ENCODE peak calls at places on chromosomes 3 and 15, in five cellular contexts. One of them, this sample, is unnamed.

GRCh38 chr15:35481992-35482391 is 64.0 kb downstream of the DPH6 start:
- DNase-seq in uterus: no peak
- DNase-seq in transverse colon: no peak
- DNase-seq in glutamatergic neuron: no peak
- DNase-seq in WTC11: no peak
- DNase-seq in this sample: peak

GRCh38 chr3:29240248-29240647 is 40.6 kb upstream of the RBMS3 start:
- DNase-seq in uterus: no peak
- DNase-seq in transverse colon: no peak
- DNase-seq in glutamatergic neuron: no peak
- DNase-seq in WTC11: no peak
- DNase-seq in this sample: no peak

GRCh38 chr3:141071681-141072260 is 20.6 kb downstream of the SPSB4 start:
- DNase-seq in uterus: no peak
- DNase-seq in transverse colon: no peak
- DNase-seq in glutamatergic neuron: no peak
- DNase-seq in WTC11: no peak
- DNase-seq in this sample: no peak

GRCh38 chr15:96407482-96407881 is 77.0 kb downstream of the NR2F2 start:
- DNase-seq in uterus: no peak
- DNase-seq in transverse colon: no peak
- DNase-seq in glutamatergic neuron: no peak
- DNase-seq in WTC11: no peak
- DNase-seq in this sample: no peak

GRCh38 chr15:59268199-59268979 is 61.7 kb downstream of the LDHAL6B start:
- DNase-seq in uterus: no peak
- DNase-seq in transverse colon: no peak
- DNase-seq in glutamatergic neuron: no peak
- DNase-seq in WTC11: no peak
- DNase-seq in this sample: no peak

GRCh38 chr3:6449099-6449498 is 411.8 kb upstream of the GRM7 start:
- DNase-seq in uterus: no peak
- DNase-seq in transverse colon: no peak
- DNase-seq in glutamatergic neuron: no peak
- DNase-seq in WTC11: no peak
- DNase-seq in this sample: no peak

GRCh38 chr3:158761350-158761749 is 29.1 kb upstream of the RARRES1 start:
- DNase-seq in uterus: no peak
- DNase-seq in transverse colon: no peak
- DNase-seq in glutamatergic neuron: no peak
- DNase-seq in WTC11: no peak
- DNase-seq in this sample: no peak

GRCh38 chr15:65110676-65111292 is 4.2 kb downstream of the UBAP1L start:
- DNase-seq in uterus: no peak
- DNase-seq in transverse colon: no peak
- DNase-seq in glutamatergic neuron: no peak
- DNase-seq in WTC11: no peak
- DNase-seq in this sample: no peak

GRCh38 chr3:12392101-12392878 is 92.0 kb upstream of the TSEN2 start:
- DNase-seq in uterus: peak
- DNase-seq in transverse colon: no peak
- DNase-seq in glutamatergic neuron: no peak
- DNase-seq in WTC11: no peak
- DNase-seq in this sample: no peak

GRCh38 chr15:95105229-95105628 is 873.9 kb downstream of the MCTP2 start:
- DNase-seq in uterus: no peak
- DNase-seq in transverse colon: no peak
- DNase-seq in glutamatergic neuron: no peak
- DNase-seq in WTC11: no peak
- DNase-seq in this sample: no peak

GRCh38 chr15:60835000-60835399 is 356.1 kb upstream of the ICE2 start:
- DNase-seq in uterus: no peak
- DNase-seq in transverse colon: no peak
- DNase-seq in glutamatergic neuron: no peak
- DNase-seq in WTC11: no peak
- DNase-seq in this sample: no peak

GRCh38 chr15:98231696-98232440 is 271.4 kb downstream of the ARRDC4 start:
- DNase-seq in uterus: no peak
- DNase-seq in transverse colon: no peak
- DNase-seq in glutamatergic neuron: no peak
- DNase-seq in WTC11: no peak
- DNase-seq in this sample: no peak

GRCh38 chr3:177487635-177488186 is 290.4 kb upstream of the TBL1XR1 start:
- DNase-seq in uterus: no peak
- DNase-seq in transverse colon: no peak
- DNase-seq in glutamatergic neuron: no peak
- DNase-seq in WTC11: no peak
- DNase-seq in this sample: no peak

GRCh38 chr3:112561693-112562529 is at the start of the genes ATG3 and SLC35A5:
- DNase-seq in uterus: peak
- DNase-seq in transverse colon: peak
- DNase-seq in glutamatergic neuron: peak
- DNase-seq in WTC11: peak
- DNase-seq in this sample: peak
- TF ChIP-seq CTCF in uterus: no peak
- TF ChIP-seq CTCF in transverse colon: no peak
- TF ChIP-seq CTCF in glutamatergic neuron: no peak
- TF ChIP-seq CTCF in WTC11: no peak
- TF ChIP-seq CTCF in this sample: no peak

DNA sequence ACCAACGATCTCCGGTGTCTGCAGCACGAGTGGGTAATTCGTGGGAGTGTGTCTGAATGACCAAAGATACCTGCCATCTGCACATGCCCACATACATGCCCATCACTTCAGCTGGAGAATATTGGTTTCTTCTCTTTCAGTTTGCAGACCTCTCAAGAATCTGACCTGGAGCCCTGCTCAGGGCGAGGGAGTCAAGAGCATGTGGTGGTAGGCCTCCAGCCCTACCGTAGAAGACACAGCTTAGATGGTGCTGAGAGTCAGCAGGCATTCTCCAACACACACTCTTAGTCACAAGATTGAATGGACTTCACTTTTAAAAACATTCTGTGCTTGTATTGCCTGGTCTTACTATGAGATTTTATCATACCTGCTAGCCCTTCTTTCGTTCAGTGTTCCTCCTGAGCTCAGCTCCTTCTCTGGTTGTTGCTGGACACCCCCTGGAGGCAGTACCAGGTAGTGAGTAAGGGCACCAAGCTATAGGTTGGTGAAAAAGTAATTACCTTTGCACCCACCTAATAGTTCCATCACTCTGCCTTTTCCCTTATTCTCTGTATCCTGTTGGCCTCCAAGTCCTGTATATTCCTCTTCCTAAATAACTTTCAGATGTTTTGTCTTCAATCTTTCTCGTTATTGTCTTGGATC is 252.0 kb downstream of the CACNA2D3 start:
- DNase-seq in uterus: no peak
- DNase-seq in transverse colon: peak
- DNase-seq in glutamatergic neuron: no peak
- DNase-seq in WTC11: peak
- DNase-seq in this sample: peak
- TF ChIP-seq CTCF in uterus: no peak
- TF ChIP-seq CTCF in transverse colon: peak
- TF ChIP-seq CTCF in glutamatergic neuron: peak
- TF ChIP-seq CTCF in WTC11: peak
- TF ChIP-seq CTCF in this sample: no peak

DNA sequence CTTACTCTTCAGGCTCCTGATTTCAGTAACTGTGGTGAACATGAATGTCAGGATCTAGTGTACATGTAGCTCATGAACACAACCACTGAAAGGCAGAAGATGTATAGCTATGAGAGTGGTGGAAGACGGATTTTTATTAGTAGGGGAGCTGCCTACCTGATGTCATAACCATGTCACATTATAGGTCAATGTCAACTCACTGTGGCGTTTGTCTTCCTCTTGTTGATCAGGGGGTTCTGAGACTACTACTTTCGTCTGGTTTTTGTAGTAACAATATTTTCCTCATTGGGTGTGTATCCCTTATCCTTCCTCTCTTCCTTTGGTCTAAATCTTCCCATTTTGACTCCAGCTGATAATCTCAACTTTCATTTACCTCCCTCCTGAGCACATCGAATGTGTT is 7.3 kb downstream of the UNC13C start:
- DNase-seq in uterus: no peak
- DNase-seq in transverse colon: no peak
- DNase-seq in glutamatergic neuron: no peak
- DNase-seq in WTC11: no peak
- DNase-seq in this sample: no peak
- TF ChIP-seq CTCF in uterus: no peak
- TF ChIP-seq CTCF in transverse colon: no peak
- TF ChIP-seq CTCF in glutamatergic neuron: no peak
- TF ChIP-seq CTCF in WTC11: no peak
- TF ChIP-seq CTCF in this sample: no peak

GRCh38 chr3:160928183-160928718 is 172.2 kb downstream of the PPM1L start:
- DNase-seq in uterus: no peak
- DNase-seq in transverse colon: no peak
- DNase-seq in glutamatergic neuron: no peak
- DNase-seq in WTC11: no peak
- DNase-seq in this sample: no peak
- TF ChIP-seq CTCF in uterus: no peak
- TF ChIP-seq CTCF in transverse colon: no peak
- TF ChIP-seq CTCF in glutamatergic neuron: no peak
- TF ChIP-seq CTCF in WTC11: no peak
- TF ChIP-seq CTCF in this sample: peak

DNA sequence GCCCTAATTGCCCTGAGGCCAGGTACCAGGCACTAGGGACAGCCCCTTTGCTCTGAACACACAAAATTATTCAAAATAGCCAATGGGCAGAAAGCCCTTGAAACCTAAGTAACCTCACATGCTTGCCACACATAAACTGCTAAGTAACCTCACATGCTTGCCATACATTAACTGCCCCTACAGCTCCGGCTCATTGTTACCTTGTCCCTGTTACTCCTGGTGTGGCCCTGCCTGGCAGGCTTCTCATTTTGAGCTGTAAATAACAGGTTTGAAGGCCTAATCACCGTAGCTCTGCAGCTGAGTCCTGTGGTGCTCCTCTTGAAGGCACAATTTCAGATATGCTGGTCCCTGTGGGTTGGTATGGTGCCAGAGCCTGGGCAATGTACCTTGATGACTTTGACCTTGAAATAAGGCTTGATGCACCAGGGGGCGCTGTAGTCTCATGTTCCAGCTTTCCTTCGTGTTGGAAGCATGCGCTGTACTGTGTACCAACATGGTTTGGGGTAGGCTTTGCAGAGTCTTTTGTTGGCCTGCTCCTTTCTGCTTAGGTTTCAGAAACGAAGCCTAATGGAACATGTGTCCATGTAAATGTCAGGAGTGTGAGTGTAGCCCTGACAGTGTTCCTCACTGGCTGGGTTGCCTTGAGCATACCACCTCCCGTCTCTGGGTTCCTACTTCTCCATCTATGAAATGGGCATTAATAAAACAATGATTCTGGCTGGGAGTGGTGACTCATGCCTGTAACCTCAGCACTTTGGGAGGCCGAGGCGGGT is 3.8 kb upstream of the CCR4 start:
- DNase-seq in uterus: peak
- DNase-seq in transverse colon: peak
- DNase-seq in glutamatergic neuron: peak
- DNase-seq in WTC11: peak
- DNase-seq in this sample: peak
- TF ChIP-seq CTCF in uterus: peak
- TF ChIP-seq CTCF in transverse colon: peak
- TF ChIP-seq CTCF in glutamatergic neuron: peak
- TF ChIP-seq CTCF in WTC11: peak
- TF ChIP-seq CTCF in this sample: peak

DNA sequence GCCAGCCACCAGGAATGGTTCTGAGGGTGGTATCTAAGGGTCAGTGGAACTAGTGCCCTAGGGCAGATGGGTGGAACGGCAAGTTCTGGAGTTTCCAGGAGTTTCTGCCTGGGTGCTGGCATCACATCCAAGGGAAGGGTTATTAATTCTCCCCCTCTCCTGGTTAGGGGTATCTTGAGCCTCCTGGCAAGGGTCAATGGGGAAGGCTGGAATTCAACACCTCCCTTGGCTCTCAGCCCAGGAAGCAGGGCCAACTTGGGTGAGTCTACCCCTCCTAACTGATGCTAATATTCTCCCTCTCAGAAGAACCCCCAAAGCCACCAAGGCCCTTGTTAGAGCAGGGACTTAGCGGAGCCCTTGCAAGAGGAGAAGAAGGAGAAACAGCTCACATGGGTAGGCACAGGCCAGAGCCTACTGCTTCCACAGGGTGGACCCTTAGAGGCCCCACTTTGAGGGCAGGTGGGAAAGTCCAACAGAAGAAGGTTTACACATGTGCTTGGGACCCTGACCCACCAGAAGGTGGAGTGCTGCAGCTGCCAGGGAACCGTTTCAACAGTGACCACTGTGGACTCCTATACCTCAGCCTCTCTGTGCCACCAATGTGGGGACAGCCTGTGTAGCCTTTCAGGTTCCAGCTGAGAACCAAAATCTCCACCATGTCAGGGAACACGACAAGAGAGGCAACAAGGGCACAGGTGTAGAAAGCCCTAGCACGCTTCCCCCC is 3.3 kb downstream of the TMEM115 start:
- DNase-seq in uterus: no peak
- DNase-seq in transverse colon: no peak
- DNase-seq in glutamatergic neuron: no peak
- DNase-seq in WTC11: no peak
- DNase-seq in this sample: no peak
- TF ChIP-seq CTCF in uterus: no peak
- TF ChIP-seq CTCF in transverse colon: no peak
- TF ChIP-seq CTCF in glutamatergic neuron: no peak
- TF ChIP-seq CTCF in WTC11: no peak
- TF ChIP-seq CTCF in this sample: no peak

GRCh38 chr3:171963546-171963945 is 75.8 kb upstream of the FNDC3B start:
- DNase-seq in uterus: no peak
- DNase-seq in transverse colon: no peak
- DNase-seq in glutamatergic neuron: no peak
- DNase-seq in WTC11: no peak
- DNase-seq in this sample: no peak

GRCh38 chr3:171967932-171968678 is 71.3 kb upstream of the FNDC3B start:
- DNase-seq in uterus: no peak
- DNase-seq in transverse colon: no peak
- DNase-seq in glutamatergic neuron: no peak
- DNase-seq in WTC11: no peak
- DNase-seq in this sample: no peak

GRCh38 chr3:171967137-171967783 is 72.1 kb upstream of the FNDC3B start:
- DNase-seq in uterus: no peak
- DNase-seq in transverse colon: no peak
- DNase-seq in glutamatergic neuron: no peak
- DNase-seq in WTC11: no peak
- DNase-seq in this sample: peak

GRCh38 chr3:171966533-171967136 is 72.7 kb upstream of the FNDC3B start:
- DNase-seq in uterus: no peak
- DNase-seq in transverse colon: no peak
- DNase-seq in glutamatergic neuron: no peak
- DNase-seq in WTC11: no peak
- DNase-seq in this sample: no peak

GRCh38 chr3:171965088-171965712 is 74.2 kb upstream of the FNDC3B start:
- DNase-seq in uterus: no peak
- DNase-seq in transverse colon: no peak
- DNase-seq in glutamatergic neuron: no peak
- DNase-seq in WTC11: no peak
- DNase-seq in this sample: no peak
- TF ChIP-seq CTCF in uterus: no peak
- TF ChIP-seq CTCF in transverse colon: no peak
- TF ChIP-seq CTCF in glutamatergic neuron: no peak
- TF ChIP-seq CTCF in WTC11: no peak
- TF ChIP-seq CTCF in this sample: no peak

GRCh38 chr3:145639880-145640279 is 521.1 kb downstream of the PLOD2 start:
- DNase-seq in uterus: no peak
- DNase-seq in transverse colon: no peak
- DNase-seq in glutamatergic neuron: no peak
- DNase-seq in WTC11: no peak
- DNase-seq in this sample: no peak
- TF ChIP-seq CTCF in uterus: no peak
- TF ChIP-seq CTCF in transverse colon: no peak
- TF ChIP-seq CTCF in glutamatergic neuron: no peak
- TF ChIP-seq CTCF in WTC11: no peak
- TF ChIP-seq CTCF in this sample: no peak

This sample was measured in Calu3.